ENCODE peak calls at places on chromosomes 16 and 17, in six cellular contexts. One of them, this sample, is unnamed.
A peak's percentile ranks its signal among the peaks of the same experiment; 100 is the strongest.

GRCh38 chr16:89815639-89816348 is 653 bp downstream of the FANCA start:
- DNase-seq in HCT116: no peak
- DNase-seq in heart left ventricle: peak; percentile 11
- DNase-seq in pancreas: no peak
- DNase-seq in OCI-LY7: peak; percentile 54
- DNase-seq in HL-60: no peak
- DNase-seq in this sample: no peak

GRCh38 chr16:67260426-67261063 is 11.8 kb downstream of the SLC9A5 start:
- DNase-seq in HCT116: no peak
- DNase-seq in heart left ventricle: no peak
- DNase-seq in pancreas: peak; percentile 26
- DNase-seq in OCI-LY7: peak; percentile 77
- DNase-seq in HL-60: no peak
- DNase-seq in this sample: peak; percentile 47

GRCh38 chr17:64732336-64733006 is 70.4 kb upstream of the SMURF2 start:
- DNase-seq in HCT116: no peak
- DNase-seq in heart left ventricle: peak; percentile 58
- DNase-seq in pancreas: no peak
- DNase-seq in OCI-LY7: no peak
- DNase-seq in HL-60: no peak
- DNase-seq in this sample: peak; percentile 39

GRCh38 chr16:2235695-2236361 is 416 bp upstream of the DNASE1L2 start:
- DNase-seq in HCT116: no peak
- DNase-seq in heart left ventricle: no peak
- DNase-seq in pancreas: no peak
- DNase-seq in OCI-LY7: no peak
- DNase-seq in HL-60: no peak
- DNase-seq in this sample: no peak

GRCh38 chr16:11637320-11637719 is 30.9 kb upstream of the SNN start:
- DNase-seq in HCT116: no peak
- DNase-seq in heart left ventricle: no peak
- DNase-seq in pancreas: no peak
- DNase-seq in OCI-LY7: no peak
- DNase-seq in HL-60: no peak
- DNase-seq in this sample: no peak

GRCh38 chr17:71709271-71709670 is 411.5 kb upstream of the SOX9 start:
- DNase-seq in HCT116: no peak
- DNase-seq in heart left ventricle: no peak
- DNase-seq in pancreas: no peak
- DNase-seq in OCI-LY7: no peak
- DNase-seq in HL-60: no peak
- DNase-seq in this sample: no peak

GRCh38 chr17:44792276-44792675 is 33.5 kb downstream of the ADAM11 start:
- DNase-seq in HCT116: no peak
- DNase-seq in heart left ventricle: no peak
- DNase-seq in pancreas: no peak
- DNase-seq in OCI-LY7: no peak
- DNase-seq in HL-60: no peak
- DNase-seq in this sample: no peak

GRCh38 chr16:88009566-88010342 is 58.5 kb downstream of the BANP start:
- DNase-seq in HCT116: no peak
- DNase-seq in heart left ventricle: no peak
- DNase-seq in pancreas: no peak
- DNase-seq in OCI-LY7: no peak
- DNase-seq in HL-60: no peak
- DNase-seq in this sample: no peak

GRCh38 chr16:47568355-47568754 is 107.2 kb downstream of the PHKB start:
- DNase-seq in HCT116: no peak
- DNase-seq in heart left ventricle: no peak
- DNase-seq in pancreas: no peak
- DNase-seq in OCI-LY7: no peak
- DNase-seq in HL-60: no peak
- DNase-seq in this sample: no peak

GRCh38 chr17:72386619-72387237 is 265.9 kb downstream of the SOX9 start:
- DNase-seq in HCT116: no peak
- DNase-seq in heart left ventricle: no peak
- DNase-seq in pancreas: no peak
- DNase-seq in OCI-LY7: no peak
- DNase-seq in HL-60: no peak
- DNase-seq in this sample: no peak

GRCh38 chr16:7236824-7237410 is 95.7 kb upstream of the RBFOX1 start:
- DNase-seq in HCT116: no peak
- DNase-seq in heart left ventricle: no peak
- DNase-seq in pancreas: no peak
- DNase-seq in OCI-LY7: no peak
- DNase-seq in HL-60: no peak
- DNase-seq in this sample: no peak

GRCh38 chr17:17354560-17355357 is 51.6 kb downstream of the NT5M start:
- DNase-seq in HCT116: peak; percentile 42
- DNase-seq in heart left ventricle: peak; percentile 64
- DNase-seq in pancreas: peak; percentile 42
- DNase-seq in OCI-LY7: peak; percentile 83
- DNase-seq in HL-60: no peak
- DNase-seq in this sample: peak; percentile 37

GRCh38 chr16:81493755-81494433 is 49.3 kb downstream of the CMIP start:
- DNase-seq in HCT116: peak; percentile 83
- DNase-seq in heart left ventricle: peak; percentile 24
- DNase-seq in pancreas: peak; percentile 92
- DNase-seq in OCI-LY7: no peak
- DNase-seq in HL-60: no peak
- DNase-seq in this sample: no peak

GRCh38 chr16:29974291-29975133 is 844 bp downstream of the TAOK2 start:
- DNase-seq in HCT116: no peak
- DNase-seq in heart left ventricle: peak; percentile 70
- DNase-seq in pancreas: no peak
- DNase-seq in OCI-LY7: no peak
- DNase-seq in HL-60: peak; percentile 66
- DNase-seq in this sample: no peak

GRCh38 chr16:84062734-84063640 is 20.4 kb upstream of the SLC38A8 start:
- DNase-seq in HCT116: peak; percentile 52
- DNase-seq in heart left ventricle: peak; percentile 84
- DNase-seq in pancreas: peak; percentile 72
- DNase-seq in OCI-LY7: peak; percentile 34
- DNase-seq in HL-60: peak; percentile 43
- DNase-seq in this sample: peak; percentile 53

GRCh38 chr17:45170280-45170975 is 8.8 kb downstream of the HEXIM2 start:
- DNase-seq in HCT116: no peak
- DNase-seq in heart left ventricle: no peak
- DNase-seq in pancreas: no peak
- DNase-seq in OCI-LY7: no peak
- DNase-seq in HL-60: no peak
- DNase-seq in this sample: no peak

GRCh38 chr16:22848451-22848850 is 34.5 kb downstream of the HS3ST2 start:
- DNase-seq in HCT116: no peak
- DNase-seq in heart left ventricle: no peak
- DNase-seq in pancreas: no peak
- DNase-seq in OCI-LY7: no peak
- DNase-seq in HL-60: no peak
- DNase-seq in this sample: no peak

GRCh38 chr17:17493249-17493985 is 2.8 kb downstream of the RASD1 start:
- DNase-seq in HCT116: no peak
- DNase-seq in heart left ventricle: no peak
- DNase-seq in pancreas: no peak
- DNase-seq in OCI-LY7: no peak
- DNase-seq in HL-60: no peak
- DNase-seq in this sample: no peak

GRCh38 chr16:57409870-57410585 is 5.5 kb downstream of the CCL17 start:
- DNase-seq in HCT116: no peak
- DNase-seq in heart left ventricle: no peak
- DNase-seq in pancreas: no peak
- DNase-seq in OCI-LY7: no peak
- DNase-seq in HL-60: no peak
- DNase-seq in this sample: no peak

GRCh38 chr16:84834403-84834772 is 14.6 kb downstream of the CRISPLD2 start:
- DNase-seq in HCT116: no peak
- DNase-seq in heart left ventricle: no peak
- DNase-seq in pancreas: no peak
- DNase-seq in OCI-LY7: no peak
- DNase-seq in HL-60: no peak
- DNase-seq in this sample: peak; percentile 74

GRCh38 chr16:54937673-54938350 is 7.1 kb downstream of the IRX5 start:
- DNase-seq in HCT116: no peak
- DNase-seq in heart left ventricle: no peak
- DNase-seq in pancreas: no peak
- DNase-seq in OCI-LY7: no peak
- DNase-seq in HL-60: no peak
- DNase-seq in this sample: no peak

GRCh38 chr16:13633381-13633861 is 286.5 kb upstream of the ERCC4 start:
- DNase-seq in HCT116: no peak
- DNase-seq in heart left ventricle: no peak
- DNase-seq in pancreas: no peak
- DNase-seq in OCI-LY7: no peak
- DNase-seq in HL-60: no peak
- DNase-seq in this sample: no peak

GRCh38 chr17:72609501-72609900 is 483.0 kb downstream of the SLC39A11 start:
- DNase-seq in HCT116: peak; percentile 86
- DNase-seq in heart left ventricle: no peak
- DNase-seq in pancreas: no peak
- DNase-seq in OCI-LY7: no peak
- DNase-seq in HL-60: no peak
- DNase-seq in this sample: no peak

DNA sequence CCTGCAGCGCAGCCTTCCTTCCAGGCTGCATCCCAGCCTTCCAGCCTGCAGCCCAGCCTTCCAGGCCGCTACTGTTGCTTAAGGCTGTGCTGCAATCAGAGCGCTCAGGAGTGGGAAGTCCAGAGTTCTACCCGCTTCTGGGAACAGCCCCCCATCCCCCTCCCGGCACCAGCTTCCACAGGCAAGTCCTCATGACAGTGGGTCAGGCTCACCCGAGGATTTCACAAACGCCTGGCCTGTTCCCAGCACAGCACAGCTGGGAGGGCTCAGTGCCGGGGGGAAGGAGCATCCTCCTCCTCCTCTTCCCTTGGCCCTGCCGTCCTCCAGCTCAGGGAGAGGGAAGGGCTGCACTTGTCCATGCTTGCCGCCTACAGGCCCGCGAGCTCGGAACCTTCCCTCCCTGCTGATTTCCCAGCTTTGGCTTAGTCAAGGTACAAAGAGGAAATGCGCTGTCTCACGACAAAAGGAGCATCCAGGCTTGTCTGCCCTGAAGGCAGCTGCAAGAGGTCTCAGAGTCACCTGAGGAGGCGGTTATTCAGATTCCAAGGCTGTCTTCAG is 8.3 kb downstream of the SOCS3 start:
- DNase-seq in HCT116: no peak
- DNase-seq in heart left ventricle: peak; percentile 97
- DNase-seq in pancreas: peak; percentile 88
- DNase-seq in OCI-LY7: no peak
- DNase-seq in HL-60: peak; percentile 50
- DNase-seq in this sample: no peak
- TF ChIP-seq CTCF in HCT116: no peak
- TF ChIP-seq CTCF in heart left ventricle: no peak
- TF ChIP-seq CTCF in pancreas: no peak
- TF ChIP-seq CTCF in OCI-LY7: no peak
- TF ChIP-seq CTCF in HL-60: no peak
- TF ChIP-seq CTCF in this sample: peak; percentile 2

GRCh38 chr17:76024353-76024752 is 2.8 kb downstream of the EVPL start:
- DNase-seq in HCT116: no peak
- DNase-seq in heart left ventricle: no peak
- DNase-seq in pancreas: no peak
- DNase-seq in OCI-LY7: no peak
- DNase-seq in HL-60: no peak
- DNase-seq in this sample: no peak

GRCh38 chr17:76027159-76027839 is at the start of gene EVPL:
- DNase-seq in HCT116: peak; percentile 85
- DNase-seq in heart left ventricle: no peak
- DNase-seq in pancreas: peak; percentile 43
- DNase-seq in OCI-LY7: no peak
- DNase-seq in HL-60: no peak
- DNase-seq in this sample: no peak

GRCh38 chr17:76026714-76027158 is 370 bp downstream of the EVPL start:
- DNase-seq in HCT116: no peak
- DNase-seq in heart left ventricle: no peak
- DNase-seq in pancreas: no peak
- DNase-seq in OCI-LY7: no peak
- DNase-seq in HL-60: no peak
- DNase-seq in this sample: no peak

GRCh38 chr17:76023900-76024237 is 3.2 kb downstream of the EVPL start:
- DNase-seq in HCT116: no peak
- DNase-seq in heart left ventricle: no peak
- DNase-seq in pancreas: no peak
- DNase-seq in OCI-LY7: no peak
- DNase-seq in HL-60: no peak
- DNase-seq in this sample: no peak

GRCh38 chr17:76025294-76025693 is 1.8 kb downstream of the EVPL start:
- DNase-seq in HCT116: no peak
- DNase-seq in heart left ventricle: no peak
- DNase-seq in pancreas: no peak
- DNase-seq in OCI-LY7: no peak
- DNase-seq in HL-60: no peak
- DNase-seq in this sample: no peak
- H3K4me3 ChIP-seq in HCT116: no peak overlapping the region
- H3K4me3 ChIP-seq in heart left ventricle: no peak overlapping the region
- H3K4me3 ChIP-seq in pancreas: no peak overlapping the region
- H3K4me3 ChIP-seq in OCI-LY7: no peak overlapping the region
- H3K4me3 ChIP-seq in HL-60: no peak overlapping the region
- H3K4me3 ChIP-seq in this sample: no peak overlapping the region

GRCh38 chr17:29862127-29862526 is 67.9 kb downstream of the SSH2 start:
- DNase-seq in HCT116: no peak
- DNase-seq in heart left ventricle: no peak
- DNase-seq in pancreas: no peak
- DNase-seq in OCI-LY7: no peak
- DNase-seq in HL-60: no peak
- DNase-seq in this sample: no peak
- TF ChIP-seq CTCF in HCT116: no peak
- TF ChIP-seq CTCF in heart left ventricle: no peak
- TF ChIP-seq CTCF in pancreas: no peak
- TF ChIP-seq CTCF in OCI-LY7: no peak
- TF ChIP-seq CTCF in HL-60: no peak
- TF ChIP-seq CTCF in this sample: no peak

DNA sequence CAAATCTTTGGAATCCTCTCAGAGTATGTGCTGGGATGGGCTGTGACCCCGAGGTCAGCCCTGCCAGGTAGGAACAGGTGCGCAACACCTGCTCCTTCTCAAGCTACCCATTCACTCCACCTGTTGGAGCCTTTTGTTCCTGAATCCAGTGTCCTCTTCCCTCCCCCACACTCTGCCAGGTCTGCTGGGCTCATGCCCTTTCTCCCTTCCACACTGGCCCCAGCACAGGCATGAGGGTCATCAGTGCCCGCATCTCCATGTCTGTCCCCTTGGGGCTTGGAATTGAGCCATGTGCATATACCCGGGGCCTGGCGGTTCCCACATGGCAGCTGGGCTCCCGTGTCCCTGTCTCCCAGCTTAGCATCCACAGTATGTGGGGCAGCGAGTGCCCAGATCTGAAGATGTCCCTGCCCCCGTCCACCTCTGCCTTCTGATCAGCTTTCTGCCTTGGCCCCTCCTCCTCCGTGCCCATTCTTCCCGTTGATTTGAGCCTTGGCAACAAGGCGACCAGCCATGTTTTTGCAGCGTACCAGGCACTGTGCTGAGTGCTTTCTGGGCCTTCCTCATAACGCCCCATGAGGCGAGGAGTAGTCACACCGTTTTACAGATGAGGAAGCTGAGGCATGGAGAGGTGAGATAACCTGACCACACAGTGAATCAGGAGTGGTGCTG is 102.2 kb downstream of the RAP1GAP2 start:
- DNase-seq in HCT116: no peak
- DNase-seq in heart left ventricle: no peak
- DNase-seq in pancreas: peak; percentile 86
- DNase-seq in OCI-LY7: no peak
- DNase-seq in HL-60: no peak
- DNase-seq in this sample: no peak
- H3K4me3 ChIP-seq in HCT116: no peak overlapping the region
- H3K4me3 ChIP-seq in heart left ventricle: no peak overlapping the region
- H3K4me3 ChIP-seq in pancreas: no peak overlapping the region
- H3K4me3 ChIP-seq in OCI-LY7: no peak overlapping the region
- H3K4me3 ChIP-seq in HL-60: no peak overlapping the region
- H3K4me3 ChIP-seq in this sample: no peak overlapping the region